ENCODE peak calls at places on chromosomes 11 and 22, in five cellular contexts. One of them, this sample, is unnamed.

GRCh38 chr11:4072668-4073285 is 21.8 kb upstream of the RRM1 start:
- DNase-seq in right cardiac atrium: no peak
- DNase-seq in AG08396: peak
- DNase-seq in stimulated activated CD4-positive, alpha-beta T cell treated with anti-CD3 and anti-CD28 coated beads, Interleukin-15, amount 100 ng/mL, for 1 hour: no peak
- DNase-seq in NCI-H345: peak
- DNase-seq in this sample: peak

GRCh38 chr11:121614661-121615240 is 162.0 kb upstream of the SORL1-AS1 start:
- DNase-seq in right cardiac atrium: no peak
- DNase-seq in AG08396: no peak
- DNase-seq in stimulated activated CD4-positive, alpha-beta T cell treated with anti-CD3 and anti-CD28 coated beads, Interleukin-15, amount 100 ng/mL, for 1 hour: no peak
- DNase-seq in NCI-H345: no peak
- DNase-seq in this sample: no peak

GRCh38 chr22:17921871-17922821 is 102.2 kb downstream of the MICAL3 start:
- DNase-seq in right cardiac atrium: no peak
- DNase-seq in AG08396: no peak
- DNase-seq in stimulated activated CD4-positive, alpha-beta T cell treated with anti-CD3 and anti-CD28 coated beads, Interleukin-15, amount 100 ng/mL, for 1 hour: no peak
- DNase-seq in NCI-H345: no peak
- DNase-seq in this sample: no peak

GRCh38 chr11:130703489-130704190 is 212.6 kb downstream of the SNX19 start:
- DNase-seq in right cardiac atrium: no peak
- DNase-seq in AG08396: no peak
- DNase-seq in stimulated activated CD4-positive, alpha-beta T cell treated with anti-CD3 and anti-CD28 coated beads, Interleukin-15, amount 100 ng/mL, for 1 hour: no peak
- DNase-seq in NCI-H345: no peak
- DNase-seq in this sample: no peak

GRCh38 chr11:1640076-1640946 is 10.7 kb downstream of the KRTAP5-5 start:
- DNase-seq in right cardiac atrium: peak
- DNase-seq in AG08396: peak
- DNase-seq in stimulated activated CD4-positive, alpha-beta T cell treated with anti-CD3 and anti-CD28 coated beads, Interleukin-15, amount 100 ng/mL, for 1 hour: no peak
- DNase-seq in NCI-H345: peak
- DNase-seq in this sample: no peak

GRCh38 chr11:120174866-120175265 is 36.0 kb upstream of the OAF start:
- DNase-seq in right cardiac atrium: no peak
- DNase-seq in AG08396: no peak
- DNase-seq in stimulated activated CD4-positive, alpha-beta T cell treated with anti-CD3 and anti-CD28 coated beads, Interleukin-15, amount 100 ng/mL, for 1 hour: no peak
- DNase-seq in NCI-H345: no peak
- DNase-seq in this sample: no peak

GRCh38 chr22:31676700-31677099 is 14.7 kb upstream of the PISD start:
- DNase-seq in right cardiac atrium: peak
- DNase-seq in AG08396: peak
- DNase-seq in stimulated activated CD4-positive, alpha-beta T cell treated with anti-CD3 and anti-CD28 coated beads, Interleukin-15, amount 100 ng/mL, for 1 hour: peak
- DNase-seq in NCI-H345: peak
- DNase-seq in this sample: peak

GRCh38 chr11:10376061-10376460 is 71.2 kb downstream of the ADM start:
- DNase-seq in right cardiac atrium: no peak
- DNase-seq in AG08396: no peak
- DNase-seq in stimulated activated CD4-positive, alpha-beta T cell treated with anti-CD3 and anti-CD28 coated beads, Interleukin-15, amount 100 ng/mL, for 1 hour: no peak
- DNase-seq in NCI-H345: no peak
- DNase-seq in this sample: no peak

GRCh38 chr22:48249721-48250268 is 1487.3 kb downstream of the TBC1D22A start:
- DNase-seq in right cardiac atrium: no peak
- DNase-seq in AG08396: no peak
- DNase-seq in stimulated activated CD4-positive, alpha-beta T cell treated with anti-CD3 and anti-CD28 coated beads, Interleukin-15, amount 100 ng/mL, for 1 hour: no peak
- DNase-seq in NCI-H345: no peak
- DNase-seq in this sample: no peak

GRCh38 chr22:19374410-19374809 is 57.1 kb downstream of the HIRA start:
- DNase-seq in right cardiac atrium: no peak
- DNase-seq in AG08396: no peak
- DNase-seq in stimulated activated CD4-positive, alpha-beta T cell treated with anti-CD3 and anti-CD28 coated beads, Interleukin-15, amount 100 ng/mL, for 1 hour: no peak
- DNase-seq in NCI-H345: no peak
- DNase-seq in this sample: no peak

GRCh38 chr22:36277482-36278291 is 24.8 kb downstream of the APOL1 start:
- DNase-seq in right cardiac atrium: peak
- DNase-seq in AG08396: peak
- DNase-seq in stimulated activated CD4-positive, alpha-beta T cell treated with anti-CD3 and anti-CD28 coated beads, Interleukin-15, amount 100 ng/mL, for 1 hour: peak
- DNase-seq in NCI-H345: peak
- DNase-seq in this sample: no peak

GRCh38 chr11:66603072-66603471 is 10.1 kb downstream of the CCS start:
- DNase-seq in right cardiac atrium: no peak
- DNase-seq in AG08396: no peak
- DNase-seq in stimulated activated CD4-positive, alpha-beta T cell treated with anti-CD3 and anti-CD28 coated beads, Interleukin-15, amount 100 ng/mL, for 1 hour: no peak
- DNase-seq in NCI-H345: no peak
- DNase-seq in this sample: no peak

GRCh38 chr22:35657571-35658312 is 9.5 kb downstream of the APOL6 start:
- DNase-seq in right cardiac atrium: no peak
- DNase-seq in AG08396: no peak
- DNase-seq in stimulated activated CD4-positive, alpha-beta T cell treated with anti-CD3 and anti-CD28 coated beads, Interleukin-15, amount 100 ng/mL, for 1 hour: no peak
- DNase-seq in NCI-H345: no peak
- DNase-seq in this sample: no peak

GRCh38 chr22:26939466-26939865 is 282.1 kb downstream of the MIAT start:
- DNase-seq in right cardiac atrium: no peak
- DNase-seq in AG08396: no peak
- DNase-seq in stimulated activated CD4-positive, alpha-beta T cell treated with anti-CD3 and anti-CD28 coated beads, Interleukin-15, amount 100 ng/mL, for 1 hour: no peak
- DNase-seq in NCI-H345: no peak
- DNase-seq in this sample: no peak